ENCODE peak calls at places on chromosomes 2 and 18, in four cellular contexts. One of them, this sample, is unnamed.

GRCh38 chr2:71069376-71069775 is 928 bp downstream of the NAGK start:
- DNase-seq in HepG2: no peak
- DNase-seq in K562: no peak
- DNase-seq in A549: no peak
- DNase-seq in this sample: no peak

GRCh38 chr2:121400206-121400605 is 115.2 kb upstream of the TFCP2L1 start:
- DNase-seq in A549: no peak
- DNase-seq in K562: no peak
- DNase-seq in HepG2: no peak
- DNase-seq in this sample: no peak

GRCh38 chr2:33322607-33323006 is 153.8 kb upstream of the RASGRP3 start:
- DNase-seq in A549: no peak
- DNase-seq in K562: no peak
- DNase-seq in HepG2: no peak
- DNase-seq in this sample: no peak

GRCh38 chr2:22795467-22795866 is 589.5 kb upstream of the KLHL29 start:
- DNase-seq in HepG2: no peak
- DNase-seq in A549: no peak
- DNase-seq in K562: no peak
- DNase-seq in this sample: no peak

GRCh38 chr2:221211653-221212052 is 360.5 kb downstream of the EPHA4 start:
- DNase-seq in A549: no peak
- DNase-seq in K562: no peak
- DNase-seq in HepG2: no peak
- DNase-seq in this sample: no peak

GRCh38 chr18:7548721-7549120 is 18.4 kb upstream of the PTPRM start:
- DNase-seq in K562: no peak
- DNase-seq in HepG2: no peak
- DNase-seq in A549: no peak
- DNase-seq in this sample: no peak

GRCh38 chr2:154187948-154188347 is 316.2 kb downstream of the GALNT13 start:
- DNase-seq in K562: no peak
- DNase-seq in HepG2: no peak
- DNase-seq in A549: no peak
- DNase-seq in this sample: no peak

GRCh38 chr2:63792523-63792922 is 49.2 kb upstream of the UGP2 start:
- DNase-seq in A549: peak; percentile 25
- DNase-seq in K562: no peak
- DNase-seq in HepG2: no peak
- DNase-seq in this sample: no peak

GRCh38 chr2:174717273-174717672 is 47.0 kb downstream of the CHRNA1 start:
- DNase-seq in K562: no peak
- DNase-seq in HepG2: no peak
- DNase-seq in A549: no peak
- DNase-seq in this sample: no peak

GRCh38 chr2:162155093-162155492 is 3.0 kb upstream of the GCG start:
- DNase-seq in K562: no peak
- DNase-seq in A549: no peak
- DNase-seq in HepG2: no peak
- DNase-seq in this sample: no peak

GRCh38 chr2:113175736-113176695 is 2.2 kb downstream of the PSD4 start:
- DNase-seq in K562: no peak
- DNase-seq in A549: no peak
- DNase-seq in HepG2: no peak
- DNase-seq in this sample: no peak

GRCh38 chr2:227642691-227643090 is 23.9 kb upstream of the SCYGR5 start:
- DNase-seq in K562: no peak
- DNase-seq in A549: no peak
- DNase-seq in HepG2: peak; percentile 45
- DNase-seq in this sample: no peak

GRCh38 chr2:58042486-58042970 is 4.1 kb upstream of the VRK2 start:
- DNase-seq in HepG2: peak; percentile 95
- DNase-seq in K562: peak; percentile 63
- DNase-seq in A549: peak; percentile 92
- DNase-seq in this sample: no peak

GRCh38 chr2:108444941-108445840 is 3.8 kb upstream of the GCC2 start:
- DNase-seq in A549: peak; percentile 23
- DNase-seq in HepG2: no peak
- DNase-seq in K562: peak; percentile 70
- DNase-seq in this sample: no peak

GRCh38 chr2:240236217-240237111 is 96.0 kb upstream of the OTOS start:
- DNase-seq in A549: no peak
- DNase-seq in HepG2: no peak
- DNase-seq in K562: no peak
- DNase-seq in this sample: no peak

GRCh38 chr2:234991793-234992192 is 40.0 kb downstream of the SH3BP4 start:
- DNase-seq in K562: no peak
- DNase-seq in HepG2: no peak
- DNase-seq in A549: no peak
- DNase-seq in this sample: no peak

GRCh38 chr2:146602383-146602782 is 1242.4 kb upstream of the ACVR2A start:
- DNase-seq in A549: peak; percentile 21
- DNase-seq in K562: no peak
- DNase-seq in HepG2: no peak
- DNase-seq in this sample: no peak

GRCh38 chr18:58303363-58303762 is 259.3 kb downstream of the NEDD4L start:
- DNase-seq in K562: no peak
- DNase-seq in A549: no peak
- DNase-seq in HepG2: no peak
- DNase-seq in this sample: no peak

GRCh38 chr2:31038385-31038784 is 99.9 kb downstream of the GALNT14 start:
- DNase-seq in HepG2: peak; percentile 10
- DNase-seq in A549: peak; percentile 20
- DNase-seq in K562: peak; percentile 21
- DNase-seq in this sample: peak; percentile 58

GRCh38 chr18:54828290-54828871 is at the start of gene RAB27B:
- DNase-seq in HepG2: peak; percentile 25
- DNase-seq in K562: peak; percentile 33
- DNase-seq in A549: peak; percentile 90
- DNase-seq in this sample: peak; percentile 80

GRCh38 chr18:58254873-58255511 is 211.0 kb downstream of the NEDD4L start:
- DNase-seq in HepG2: no peak
- DNase-seq in K562: no peak
- DNase-seq in A549: no peak
- DNase-seq in this sample: peak; percentile 65

DNA sequence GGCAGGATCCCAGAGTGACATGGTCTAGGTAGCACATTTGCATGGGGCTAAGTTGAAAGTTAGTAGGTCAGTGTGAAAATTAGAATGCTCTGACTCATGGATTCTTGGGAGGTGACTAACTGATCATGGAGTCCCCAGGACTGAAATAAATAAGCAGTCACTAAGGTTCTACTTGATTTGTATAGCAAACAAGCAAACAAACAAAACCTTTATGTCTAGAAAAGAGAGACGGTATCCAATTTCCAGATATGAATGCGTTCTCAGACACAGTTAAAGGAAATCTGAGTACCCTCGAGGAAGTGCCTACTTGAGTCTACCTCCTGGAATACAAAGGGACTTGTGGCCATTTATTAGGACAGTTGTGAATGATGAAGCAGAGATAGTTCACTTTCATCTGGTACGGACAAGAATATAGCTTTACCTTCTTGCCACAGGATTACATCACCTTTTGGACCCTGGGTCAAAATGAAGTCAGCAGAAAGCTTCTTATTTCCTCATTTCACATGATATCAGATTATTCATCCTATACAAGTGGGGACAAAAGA is 54.3 kb upstream of the AGPS start:
- DNase-seq in HepG2: peak; percentile 41
- DNase-seq in A549: peak; percentile 62
- DNase-seq in K562: no peak
- DNase-seq in this sample: no peak
- TF ChIP-seq JUN in HepG2: no peak
- TF ChIP-seq JUN in A549: no peak
- TF ChIP-seq JUN in K562: peak; percentile 73
- TF ChIP-seq JUN in this sample: no peak

GRCh38 chr2:237913193-237913917 is 53.5 kb upstream of the UBE2F start:
- DNase-seq in A549: no peak
- DNase-seq in K562: no peak
- DNase-seq in HepG2: no peak
- DNase-seq in this sample: no peak
- TF ChIP-seq HMGXB4 in A549: no peak
- TF ChIP-seq HMGXB4 in K562: no peak
- TF ChIP-seq HMGXB4 in HepG2: no peak
- TF ChIP-seq HMGXB4 in this sample: no peak

DNA sequence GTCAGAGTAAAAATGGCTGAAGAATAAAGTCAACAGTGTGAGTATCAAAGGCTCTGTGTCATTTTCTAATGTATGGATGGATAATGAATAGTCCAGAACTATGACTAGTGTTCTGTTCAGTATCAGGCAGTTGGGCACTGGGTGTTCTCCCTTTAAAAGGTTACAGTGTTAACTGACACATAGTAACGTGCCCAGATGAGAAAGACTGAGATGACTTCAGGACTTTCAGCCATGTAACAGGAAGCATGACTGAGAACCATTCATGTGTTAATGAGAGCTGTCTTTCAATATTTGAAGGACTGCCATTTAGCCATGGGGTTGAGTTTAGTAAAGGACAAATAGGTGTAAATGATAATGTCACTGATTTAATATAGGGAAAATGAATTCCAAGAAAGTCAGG is 187.1 kb downstream of the GULP1 start:
- DNase-seq in K562: no peak
- DNase-seq in HepG2: no peak
- DNase-seq in A549: no peak
- DNase-seq in this sample: no peak
- TF ChIP-seq JUN in K562: no peak
- TF ChIP-seq JUN in HepG2: no peak
- TF ChIP-seq JUN in A549: no peak
- TF ChIP-seq JUN in this sample: no peak

GRCh38 chr18:69958422-69958821 is 10.7 kb upstream of the CD226 start:
- DNase-seq in A549: no peak
- DNase-seq in HepG2: no peak
- DNase-seq in K562: no peak
- DNase-seq in this sample: no peak
- TF ChIP-seq HMGXB4 in A549: no peak
- TF ChIP-seq HMGXB4 in HepG2: no peak
- TF ChIP-seq HMGXB4 in K562: no peak
- TF ChIP-seq HMGXB4 in this sample: no peak

DNA sequence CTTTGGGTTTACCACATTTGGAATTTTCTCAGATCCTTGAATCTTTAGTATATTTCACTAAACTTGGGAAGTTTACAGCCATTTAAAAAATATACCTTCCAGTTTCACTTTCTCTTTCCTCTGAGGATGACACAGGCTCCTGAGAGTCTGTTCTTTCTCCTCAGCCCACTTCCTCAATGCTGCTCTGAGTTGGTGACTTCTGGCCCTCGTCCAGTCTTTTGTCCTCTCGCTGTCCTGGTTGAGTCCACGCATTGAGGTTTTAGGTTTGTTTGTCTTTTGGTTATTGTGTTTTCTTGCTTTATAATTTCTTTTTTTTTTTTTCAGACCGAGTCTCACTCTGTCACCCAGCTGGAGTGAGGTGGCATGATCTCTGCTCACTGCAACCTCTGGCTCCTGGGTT is 40.7 kb upstream of the GALR1 start:
- DNase-seq in HepG2: no peak
- DNase-seq in K562: no peak
- DNase-seq in A549: no peak
- DNase-seq in this sample: no peak
- TF ChIP-seq JUN in HepG2: no peak
- TF ChIP-seq JUN in K562: no peak
- TF ChIP-seq JUN in A549: no peak
- TF ChIP-seq JUN in this sample: no peak

GRCh38 chr2:219358170-219359075 is 25.9 kb upstream of the RESP18 start:
- DNase-seq in HepG2: no peak
- DNase-seq in A549: no peak
- DNase-seq in K562: peak; percentile 46
- DNase-seq in this sample: peak; percentile 26

GRCh38 chr2:219356834-219357233 is 24.3 kb upstream of the RESP18 start:
- DNase-seq in HepG2: no peak
- DNase-seq in A549: no peak
- DNase-seq in K562: no peak
- DNase-seq in this sample: no peak

GRCh38 chr2:219362072-219362471 is 25.6 kb downstream of the DNPEP start:
- DNase-seq in HepG2: no peak
- DNase-seq in K562: no peak
- DNase-seq in A549: no peak
- DNase-seq in this sample: no peak

DNA sequence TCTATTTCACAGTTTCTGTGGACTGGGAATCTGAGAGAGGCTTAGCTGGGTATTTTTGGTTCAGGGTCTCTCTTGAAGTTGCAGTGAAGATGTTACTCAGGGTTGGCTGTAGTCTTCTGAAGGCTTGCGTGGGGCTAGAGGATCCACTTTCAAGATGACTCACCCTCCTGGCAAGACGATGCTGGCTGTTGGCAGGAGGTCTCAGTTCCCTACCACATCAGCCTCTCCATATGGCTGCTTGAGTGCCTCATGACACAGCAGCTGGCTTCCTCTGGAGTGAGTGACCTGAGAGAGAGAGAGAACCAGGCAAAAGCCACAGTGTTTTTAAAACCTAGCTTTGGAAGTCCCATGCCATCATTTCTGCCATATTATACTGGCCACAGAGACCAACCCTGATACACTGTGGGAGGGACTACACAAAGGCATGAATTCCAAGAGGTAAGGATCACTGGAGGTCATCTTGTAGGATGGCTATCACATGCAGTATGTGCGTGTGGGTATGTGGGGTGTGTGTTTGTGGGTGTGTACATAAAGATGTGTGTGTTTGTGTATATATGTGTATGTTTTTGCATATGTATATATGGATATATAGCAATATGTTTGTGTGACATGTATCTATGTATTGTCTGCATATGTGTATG is 25.1 kb downstream of the DNPEP start:
- DNase-seq in A549: peak; percentile 60
- DNase-seq in HepG2: no peak
- DNase-seq in K562: peak; percentile 30
- DNase-seq in this sample: no peak
- TF ChIP-seq HMGXB4 in A549: no peak
- TF ChIP-seq HMGXB4 in HepG2: no peak
- TF ChIP-seq HMGXB4 in K562: no peak
- TF ChIP-seq HMGXB4 in this sample: no peak

GRCh38 chr2:203327918-203328734 is at the start of gene ABI2:
- DNase-seq in HepG2: peak; percentile 84
- DNase-seq in K562: peak; percentile 83
- DNase-seq in A549: peak; percentile 85
- DNase-seq in this sample: peak; percentile 95
- TF ChIP-seq JUN in HepG2: no peak
- TF ChIP-seq JUN in K562: no peak
- TF ChIP-seq JUN in A549: peak; percentile 76
- TF ChIP-seq JUN in this sample: no peak